ENCODE peak calls at places on chromosome X, in five cellular contexts. M is H9, P is H1, Q is mesenchymal stem cell, J is IMR-90. O is an unnamed sample. For H3K9me3, the result is how much of the 10 kb centered on the place peaks cover.

GRCh38 chrX:112688242-112688641 is 8.5 kb upstream of the LHFPL1 start:
- DNase-seq in M (no peak), P (no peak), Q (no peak), J (no peak), O (no peak)

GRCh38 chrX:43655961-43656494 is at the start of gene MAOA:
- DNase-seq in M (peak), P (no peak), Q (peak), J (no peak), O (peak)

GRCh38 chrX:54444752-54445151 is 4.5 kb downstream of the TSR2 start:
- DNase-seq in M (no peak), P (no peak), Q (no peak), J (no peak), O (no peak)

GRCh38 chrX:24204331-24204730 is 54.8 kb downstream of the ZFX start:
- DNase-seq in M (no peak), P (no peak), Q (no peak), J (peak), O (no peak)

GRCh38 chrX:105375816-105376215 is 155.3 kb upstream of the TEX13A start:
- DNase-seq in M (no peak), P (no peak), Q (no peak), J (no peak), O (no peak)

GRCh38 chrX:95733426-95733825 is 951.2 kb upstream of the DIAPH2 start:
- DNase-seq in M (no peak), P (no peak), Q (no peak), J (no peak), O (peak)

GRCh38 chrX:129347291-129347690 is 176.0 kb downstream of the SMARCA1 start:
- DNase-seq in M (peak), P (peak), Q (no peak), J (no peak), O (no peak)

GRCh38 chrX:130426531-130426930 is 24.7 kb downstream of the RBMX2 start:
- DNase-seq in M (no peak), P (no peak), Q (no peak), J (no peak), O (no peak)

GRCh38 chrX:65671286-65671685 is 3.8 kb downstream of the MSN start:
- DNase-seq in M (no peak), P (no peak), Q (no peak), J (no peak), O (no peak)

GRCh38 chrX:149830192-149830873 is 48.6 kb downstream of the MAGEA9 start:
- DNase-seq in M (peak), P (no peak), Q (peak), J (peak), O (peak)

GRCh38 chrX:41661366-41662095 is 27.2 kb upstream of the GPR34 start:
- DNase-seq in M (no peak), P (no peak), Q (no peak), J (peak), O (no peak)

GRCh38 chrX:10555846-10556245 is 64.5 kb downstream of the MID1 start:
- DNase-seq in M (no peak), P (no peak), Q (no peak), J (no peak), O (no peak)

GRCh38 chrX:148794350-148794749 is 293.9 kb downstream of the AFF2 start:
- DNase-seq in M (no peak), P (no peak), Q (no peak), J (no peak), O (no peak)

GRCh38 chrX:154374361-154375155 is at the start of gene FLNA:
- DNase-seq in M (peak), P (no peak), Q (peak), J (no peak), O (no peak)

GRCh38 chrX:129780441-129781105 is 824 bp downstream of the SASH3 start:
- DNase-seq in M (no peak), P (no peak), Q (no peak), J (no peak), O (no peak)

GRCh38 chrX:29662759-29663503 is 552.4 kb upstream of the MAGEB2 start:
- DNase-seq in M (no peak), P (no peak), Q (peak), J (peak), O (no peak)

GRCh38 chrX:35711281-35711680 is 86.9 kb upstream of the MAGEB16 start:
- DNase-seq in M (no peak), P (no peak), Q (peak), J (no peak), O (no peak)

GRCh38 chrX:108341947-108342346 is 96.3 kb downstream of the COL4A6 start:
- DNase-seq in M (no peak), P (no peak), Q (no peak), J (no peak), O (no peak)

GRCh38 chrX:147875866-147876596 is 35.7 kb upstream of the FMR1 start:
- DNase-seq in M (no peak), P (no peak), Q (peak), J (no peak), O (no peak)

GRCh38 chrX:120559799-120560198 is 963 bp downstream of the CUL4B start:
- DNase-seq in M (no peak), P (no peak), Q (no peak), J (no peak), O (no peak)

GRCh38 chrX:40871385-40872082 is 136.2 kb upstream of the MED14 start:
- DNase-seq in M (no peak), P (no peak), Q (peak), J (peak), O (no peak)

GRCh38 chrX:109270580-109271484 is 211.1 kb downstream of the GUCY2F start:
- DNase-seq in M (no peak), P (no peak), Q (no peak), J (no peak), O (no peak)

GRCh38 chrX:118499295-118499694 is 3.7 kb downstream of the DOCK11 start:
- DNase-seq in M (peak), P (no peak), Q (no peak), J (no peak), O (no peak)

GRCh38 chrX:80335062-80335830 is 85.0 kb upstream of the TENT5D start:
- DNase-seq in M (peak), P (no peak), Q (peak), J (no peak), O (peak)

GRCh38 chrX:129622757-129623301 is 31.9 kb downstream of the APLN start:
- DNase-seq in M (peak), P (peak), Q (peak), J (peak), O (peak)

GRCh38 chrX:9757366-9757765 is 8.3 kb downstream of the GPR143 start:
- DNase-seq in M (no peak), P (no peak), Q (no peak), J (no peak), O (no peak)

GRCh38 chrX:35439042-35439639 is 359.0 kb upstream of the MAGEB16 start:
- DNase-seq in M (no peak), P (no peak), Q (no peak), J (no peak), O (no peak)

GRCh38 chrX:107827137-107827831 is 1.6 kb downstream of the MID2 start:
- DNase-seq in M (no peak), P (no peak), Q (peak), J (no peak), O (no peak)

GRCh38 chrX:136261316-136261715 is 10.1 kb upstream of the MAP7D3 start:
- DNase-seq in M (no peak), P (no peak), Q (peak), J (peak), O (no peak)

GRCh38 chrX:66009231-66009845 is 30.5 kb downstream of the VSIG4 start:
- DNase-seq in M (no peak), P (no peak), Q (no peak), J (no peak), O (no peak)

GRCh38 chrX:20595928-20596550 is 329.3 kb upstream of the RPS6KA3 start:
- DNase-seq in M (peak), P (no peak), Q (peak), J (no peak), O (no peak)

GRCh38 chrX:3962511-3963350 is 249.3 kb upstream of the PRKX start:
- DNase-seq in M (peak), P (no peak), Q (peak), J (peak), O (peak)

GRCh38 chrX:23773601-23774175 is 9.3 kb upstream of the SAT1 start:
- DNase-seq in M (no peak), P (no peak), Q (peak), J (no peak), O (no peak)

DNA sequence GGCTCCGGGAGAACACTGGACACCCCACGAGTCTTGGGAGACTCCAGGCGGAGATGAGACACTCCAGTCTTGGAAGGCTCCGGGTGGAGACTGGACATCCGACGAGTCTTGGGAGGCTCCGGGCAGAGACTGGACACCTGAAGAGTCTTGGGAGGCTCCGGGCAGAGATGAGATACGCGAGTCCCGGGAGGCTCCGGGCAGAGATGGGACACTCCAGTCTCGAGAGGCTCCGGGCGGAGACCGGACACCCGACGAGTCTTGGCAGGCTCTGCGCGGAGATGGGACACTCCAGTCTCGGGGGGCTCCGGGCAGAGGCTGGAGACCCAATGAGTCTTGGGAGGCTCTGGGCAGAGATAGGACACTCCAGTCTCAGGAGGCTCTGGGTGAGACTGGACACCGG is 28.1 kb upstream of the LANCL3 start:
- DNase-seq in M (no peak), P (no peak), Q (no peak), J (no peak), O (no peak)
- H2BK15ac ChIP-seq in M (no peak), P (no peak), Q (no peak), J (no peak), O (no peak)

DNA sequence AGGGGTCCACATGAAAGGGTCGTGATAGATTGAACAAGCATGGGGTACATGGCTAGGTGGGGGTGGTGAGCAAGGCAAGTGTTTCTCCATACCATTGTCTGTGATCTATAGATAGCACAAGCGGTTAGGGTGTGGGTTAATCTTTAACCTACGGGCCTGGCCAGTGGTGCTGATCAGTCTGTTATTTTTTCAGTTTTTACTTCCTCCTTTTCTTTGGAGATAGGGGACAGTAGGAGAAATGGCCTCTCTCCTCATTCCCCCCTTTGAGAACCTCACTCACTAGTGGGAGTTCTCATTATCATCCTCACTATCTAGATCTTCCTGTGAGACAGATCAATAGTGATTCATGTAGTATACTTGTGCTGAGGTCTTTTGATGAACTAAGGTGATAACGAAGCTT is 16.2 kb upstream of the GPKOW start:
- DNase-seq in M (no peak), P (no peak), Q (no peak), J (no peak), O (no peak)
- H3K9me3 ChIP-seq in M (under half), P (under half), Q (under half), J (under half), O (under half)

GRCh38 chrX:74132265-74132664 is 171.7 kb upstream of the ZCCHC13 start:
- DNase-seq in M (peak), P (no peak), Q (no peak), J (no peak), O (no peak)

GRCh38 chrX:74138943-74139342 is 165.0 kb upstream of the ZCCHC13 start:
- DNase-seq in M (no peak), P (no peak), Q (no peak), J (no peak), O (no peak)

GRCh38 chrX:74133156-74133796 is 170.7 kb upstream of the ZCCHC13 start:
- DNase-seq in M (no peak), P (no peak), Q (peak), J (peak), O (peak)
- H3K9ac ChIP-seq in M (no peak), P (no peak), Q (peak), J (no peak), O (no peak)

GRCh38 chrX:123173833-123174232 is 10.2 kb upstream of the GRIA3 start:
- DNase-seq in M (no peak), P (no peak), Q (no peak), J (no peak), O (no peak)
- H2BK15ac ChIP-seq in M (no peak), P (no peak), Q (no peak), J (no peak), O (no peak)

GRCh38 chrX:13380230-13380629 is 60.4 kb upstream of the ATXN3L start:
- DNase-seq in M (no peak), P (no peak), Q (peak), J (peak), O (no peak)
- H3K9me3 ChIP-seq in M (under half), P (under half), Q (under half), J (under half), O (under half)

DNA sequence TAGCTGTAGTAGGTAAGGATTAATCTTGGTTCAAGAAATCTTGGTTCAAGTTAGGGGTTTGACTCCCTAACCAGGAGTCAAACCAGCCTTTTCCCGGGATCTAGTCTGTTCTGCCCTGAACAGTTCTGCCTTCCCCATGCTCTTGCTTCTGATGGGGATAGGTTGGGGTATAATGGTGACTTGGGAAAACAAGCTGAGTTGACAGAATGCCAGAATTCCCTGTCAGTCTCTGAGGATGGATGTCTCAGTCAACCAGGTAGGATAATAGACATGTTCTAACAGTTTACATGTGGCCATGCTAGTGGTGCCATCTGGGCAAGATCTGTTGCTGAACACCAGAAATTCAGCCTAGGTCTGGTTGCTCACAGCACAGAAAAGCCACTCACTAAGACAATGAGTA is 51.4 kb downstream of the RAB40AL start:
- DNase-seq in M (no peak), P (no peak), Q (no peak), J (no peak), O (no peak)
- H3K9ac ChIP-seq in M (no peak), P (no peak), Q (no peak), J (no peak), O (no peak)

GRCh38 chrX:1249101-1249887 is 19.3 kb upstream of the CSF2RA start:
- DNase-seq in M (peak), P (no peak), Q (peak), J (no peak), O (peak)
- H2BK15ac ChIP-seq in M (no peak), P (peak), Q (no peak), J (no peak), O (peak)

GRCh38 chrX:151878574-151878973 is 34.1 kb upstream of the MAGEA4 start:
- DNase-seq in M (no peak), P (no peak), Q (no peak), J (no peak), O (no peak)
- H3K9me3 ChIP-seq in M (under half), P (under half), Q (under half), J (under half), O (under half)

GRCh38 chrX:72203421-72203820 is 21.9 kb downstream of the PIN4 start:
- DNase-seq in M (no peak), P (no peak), Q (no peak), J (no peak), O (no peak)

GRCh38 chrX:72202792-72203401 is 21.3 kb downstream of the PIN4 start:
- DNase-seq in M (peak), P (no peak), Q (no peak), J (no peak), O (no peak)

DNA sequence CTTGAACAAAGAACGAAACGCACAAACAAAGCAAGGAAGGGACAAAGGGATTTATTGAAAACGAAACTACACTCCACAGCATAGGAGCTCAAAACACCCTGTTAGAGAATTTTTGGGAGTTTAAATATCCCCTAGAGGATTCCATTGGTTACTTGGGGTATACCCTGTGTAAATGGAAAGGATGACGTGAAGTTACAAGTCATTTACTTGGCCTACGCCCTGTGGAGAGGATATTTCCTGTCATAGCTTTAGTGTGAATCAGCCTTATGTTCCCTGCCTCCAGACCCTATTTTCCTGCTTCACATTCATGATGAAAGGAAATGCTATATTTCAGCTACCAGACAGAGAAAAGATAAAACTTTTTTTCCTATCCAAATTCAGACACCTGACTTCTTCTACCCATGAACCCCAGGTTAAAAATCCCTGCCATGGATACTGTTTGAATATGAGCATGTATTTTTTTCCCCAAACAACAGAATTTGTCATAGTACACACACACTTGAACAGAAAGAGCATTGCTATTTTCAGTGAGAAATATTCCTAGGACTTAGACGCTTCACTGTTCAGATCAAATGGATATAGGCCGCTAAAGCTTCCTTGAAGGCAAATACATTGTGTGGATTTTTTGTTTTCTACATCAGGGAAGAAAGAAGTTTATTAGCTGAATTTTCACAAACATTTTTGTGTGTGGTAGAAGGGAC is 20.4 kb downstream of the PIN4 start:
- DNase-seq in M (no peak), P (no peak), Q (peak), J (peak), O (no peak)
- H3K9ac ChIP-seq in M (no peak), P (no peak), Q (peak), J (peak), O (no peak)